ENCODE peak calls at places on chromosome 15, in five cellular contexts. E is gastrocnemius medialis, G is tibial artery, Z is IMR-90, M is Caco-2. X is an unnamed sample. For H3K4me1 and H3K36me3, the result is how much of the 10 kb centered on the place peaks cover.

GRCh38 chr15:48520376-48521155 is 124.9 kb downstream of the FBN1 start:
- DNase-seq in E (no peak), M (peak), Z (no peak), G (no peak), X (no peak)

GRCh38 chr15:100256985-100257650 is 84.7 kb downstream of the ADAMTS17 start:
- DNase-seq in M (no peak), E (no peak), G (no peak), Z (no peak), X (no peak)

GRCh38 chr15:101619615-101619865 is 32.6 kb downstream of the TM2D3 start:
- DNase-seq in G (no peak), M (no peak), Z (no peak), E (no peak), X (no peak)

GRCh38 chr15:25776071-25776740 is 86.9 kb downstream of the ATP10A start:
- DNase-seq in G (no peak), M (no peak), Z (no peak), E (no peak), X (no peak)

GRCh38 chr15:96326551-96327154 is 3.8 kb upstream of the NR2F2 start:
- DNase-seq in E (peak), Z (no peak), M (peak), G (peak), X (peak)

GRCh38 chr15:34043391-34043790 is 4.4 kb upstream of the AVEN start:
- DNase-seq in E (no peak), G (no peak), M (no peak), Z (no peak), X (no peak)

GRCh38 chr15:74978503-74978902 is 16.9 kb upstream of the SCAMP5 start:
- DNase-seq in G (no peak), E (no peak), M (no peak), Z (peak), X (no peak)

GRCh38 chr15:34223904-34224596 is 766 bp upstream of the EMC4 start:
- DNase-seq in G (no peak), E (no peak), Z (peak), M (no peak), X (no peak)

GRCh38 chr15:66614456-66615174 is 48.8 kb upstream of the LCTL start:
- DNase-seq in Z (no peak), E (no peak), G (no peak), M (no peak), X (no peak)

GRCh38 chr15:88061452-88061851 is 195.1 kb downstream of the NTRK3 start:
- DNase-seq in Z (no peak), G (no peak), M (no peak), E (no peak), X (no peak)

GRCh38 chr15:64858136-64858535 is 16.4 kb downstream of the PLEKHO2 start:
- DNase-seq in Z (no peak), E (no peak), G (no peak), M (no peak), X (no peak)

GRCh38 chr15:77839431-77839830 is 206.7 kb upstream of the LINGO1 start:
- DNase-seq in G (no peak), Z (no peak), E (no peak), M (no peak), X (no peak)

GRCh38 chr15:50181206-50181982 is 602 bp upstream of the SLC27A2 start:
- DNase-seq in Z (no peak), E (no peak), G (no peak), M (no peak), X (no peak)

GRCh38 chr15:70974004-70974832 is 81.6 kb downstream of the LRRC49 start:
- DNase-seq in Z (peak), M (no peak), G (no peak), E (no peak), X (no peak)

GRCh38 chr15:37891754-37892368 is 42.6 kb upstream of the TMCO5A start:
- DNase-seq in M (peak), E (no peak), Z (peak), G (no peak), X (no peak)

GRCh38 chr15:101108458-101108775 is 143.4 kb downstream of the CHSY1 start:
- DNase-seq in Z (no peak), G (no peak), M (no peak), E (no peak), X (peak)

GRCh38 chr15:69299451-69300128 is 878 bp downstream of the PAQR5 start:
- DNase-seq in E (no peak), G (no peak), M (no peak), Z (no peak), X (no peak)

GRCh38 chr15:29870495-29871151 is 48.4 kb upstream of the TJP1 start:
- DNase-seq in Z (no peak), G (no peak), E (no peak), M (peak), X (no peak)

GRCh38 chr15:63484433-63484832 is 20.0 kb upstream of the USP3 start:
- DNase-seq in G (no peak), Z (no peak), M (no peak), E (no peak), X (no peak)

GRCh38 chr15:98731712-98732450 is 83.5 kb downstream of the IGF1R start:
- DNase-seq in Z (no peak), M (no peak), G (no peak), E (no peak), X (no peak)

GRCh38 chr15:40163657-40164416 is 3.0 kb downstream of the BUB1B start:
- DNase-seq in E (no peak), M (no peak), G (no peak), Z (no peak), X (no peak)

GRCh38 chr15:66789029-66790025 is 87.3 kb downstream of the SMAD6 start:
- DNase-seq in G (peak), M (no peak), E (no peak), Z (peak), X (no peak)

GRCh38 chr15:47991376-47991775 is 129.4 kb upstream of the SLC24A5 start:
- DNase-seq in G (no peak), Z (peak), M (no peak), E (no peak), X (no peak)

GRCh38 chr15:71568226-71568625 is 242.1 kb upstream of the NR2E3 start:
- DNase-seq in G (no peak), Z (no peak), E (no peak), M (no peak), X (no peak)

GRCh38 chr15:25799906-25800700 is 63.0 kb downstream of the ATP10A start:
- DNase-seq in M (no peak), G (no peak), Z (no peak), E (no peak), X (no peak)

GRCh38 chr15:71048913-71049675 is 66.2 kb upstream of the THSD4 start:
- DNase-seq in G (no peak), Z (peak), E (no peak), M (no peak), X (no peak)

GRCh38 chr15:62845239-62846126 is 197.1 kb upstream of the TPM1 start:
- DNase-seq in M (peak), G (no peak), E (no peak), Z (peak), X (no peak)

GRCh38 chr15:99961011-99961441 is 227.8 kb upstream of the LYSMD4 start:
- DNase-seq in Z (no peak), E (no peak), G (no peak), M (no peak), X (peak)

GRCh38 chr15:65980824-65981456 is 111.6 kb downstream of the RAB11A start:
- DNase-seq in M (peak), G (peak), Z (peak), E (no peak), X (peak)

GRCh38 chr15:57340673-57341259 is 35.5 kb upstream of the CGNL1 start:
- DNase-seq in G (peak), M (peak), Z (peak), E (no peak), X (no peak)

GRCh38 chr15:45022871-45023658 is at the start of gene SORD:
- DNase-seq in E (peak), Z (peak), M (peak), G (peak), X (peak)

GRCh38 chr15:44735482-44736260 is 657 bp upstream of the TRIM69 start:
- DNase-seq in E (peak), M (no peak), G (peak), Z (peak), X (no peak)

DNA sequence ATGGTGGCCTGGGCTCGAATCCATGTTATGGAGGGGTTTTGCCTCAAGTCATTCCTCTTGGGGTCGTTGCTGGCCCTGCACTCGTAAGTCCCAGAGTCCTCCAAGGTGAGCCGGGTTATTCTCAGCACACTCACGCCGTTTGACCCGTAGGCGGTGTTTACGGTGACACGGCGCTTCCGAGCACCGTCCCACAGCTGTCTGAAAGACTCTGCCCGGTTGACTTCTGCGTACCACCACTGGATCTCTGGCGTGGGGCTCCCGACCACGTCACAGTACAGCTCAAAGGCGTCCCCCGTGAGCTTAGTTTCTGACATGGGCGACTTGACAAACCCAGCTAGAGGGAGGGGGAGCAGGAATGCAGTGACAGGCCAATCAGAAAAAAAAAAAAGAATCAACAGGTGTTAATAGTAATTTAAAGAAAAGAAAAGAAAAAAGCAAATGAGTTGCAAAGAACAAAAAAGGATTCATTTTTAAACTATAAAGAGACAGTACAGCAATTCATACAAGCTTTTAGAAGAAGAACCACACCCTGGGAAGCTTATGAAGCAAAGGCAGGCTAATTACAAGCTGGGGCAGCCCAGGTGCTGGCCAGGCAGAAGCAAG is 36.1 kb downstream of the NPTN start:
- DNase-seq in G (no peak), M (no peak), Z (no peak), E (no peak), X (no peak)
- H3K4me1 ChIP-seq in G (under half), M (under half), Z (under half), E (half or more), X (under half)

GRCh38 chr15:85010472-85011209 is 29.0 kb downstream of the PDE8A start:
- DNase-seq in E (no peak), G (no peak), Z (no peak), M (peak), X (no peak)
- TF ChIP-seq CTCF in E (no peak), G (no peak), Z (no peak), M (peak), X (no peak)

GRCh38 chr15:28165791-28166190 is 66.7 kb upstream of the OCA2 start:
- DNase-seq in G (no peak), Z (no peak), M (no peak), E (no peak), X (no peak)
- H3K36me3 ChIP-seq in G (half or more), Z (under half), M (under half), E (half or more), X (under half)

GRCh38 chr15:90036806-90037509 is 35.8 kb downstream of the ZNF710 start:
- DNase-seq in M (no peak), G (no peak), E (peak), Z (no peak), X (no peak)
- H3K4me1 ChIP-seq in M (under half), G (under half), E (under half), Z (under half), X (half or more)

GRCh38 chr15:52255008-52255407 is 40.6 kb downstream of the MYO5C start:
- DNase-seq in Z (peak), M (no peak), G (no peak), E (no peak), X (no peak)

GRCh38 chr15:52256366-52256765 is 39.2 kb downstream of the MYO5C start:
- DNase-seq in M (peak), Z (peak), E (peak), G (peak), X (peak)

GRCh38 chr15:52255935-52256334 is 39.7 kb downstream of the MYO5C start:
- DNase-seq in M (no peak), G (no peak), E (no peak), Z (no peak), X (no peak)

GRCh38 chr15:52252781-52253180 is 42.8 kb downstream of the MYO5C start:
- DNase-seq in Z (peak), E (no peak), M (no peak), G (no peak), X (no peak)

DNA sequence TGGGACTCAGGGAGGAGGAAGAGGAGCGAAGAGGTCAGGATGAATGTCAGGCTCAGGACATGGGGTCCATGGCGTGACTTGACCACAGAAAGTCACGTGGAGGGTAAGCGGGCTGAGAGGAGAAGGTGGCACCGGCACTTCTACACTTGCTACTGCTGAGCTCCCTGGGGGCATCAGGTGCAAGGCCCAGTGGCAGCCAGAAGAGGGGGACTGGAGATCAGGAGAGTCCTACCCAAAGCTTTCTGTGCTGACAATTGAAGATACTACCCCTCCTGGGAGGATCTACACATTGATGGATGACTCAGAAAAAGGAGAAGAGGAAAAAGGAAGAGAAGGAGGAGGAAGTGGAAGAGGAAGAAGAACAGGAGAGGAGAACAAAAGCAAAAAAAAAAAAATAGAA is 41.3 kb downstream of the MYO5C start:
- DNase-seq in Z (no peak), E (no peak), G (no peak), M (no peak), X (no peak)
- TF ChIP-seq CTCF in Z (no peak), E (no peak), G (no peak), M (no peak), X (no peak)

GRCh38 chr15:41564286-41564959 is 5.4 kb downstream of the TYRO3 start:
- DNase-seq in E (no peak), G (no peak), M (peak), Z (no peak), X (no peak)
- H3K36me3 ChIP-seq in E (under half), G (under half), M (under half), Z (under half), X (under half)

DNA sequence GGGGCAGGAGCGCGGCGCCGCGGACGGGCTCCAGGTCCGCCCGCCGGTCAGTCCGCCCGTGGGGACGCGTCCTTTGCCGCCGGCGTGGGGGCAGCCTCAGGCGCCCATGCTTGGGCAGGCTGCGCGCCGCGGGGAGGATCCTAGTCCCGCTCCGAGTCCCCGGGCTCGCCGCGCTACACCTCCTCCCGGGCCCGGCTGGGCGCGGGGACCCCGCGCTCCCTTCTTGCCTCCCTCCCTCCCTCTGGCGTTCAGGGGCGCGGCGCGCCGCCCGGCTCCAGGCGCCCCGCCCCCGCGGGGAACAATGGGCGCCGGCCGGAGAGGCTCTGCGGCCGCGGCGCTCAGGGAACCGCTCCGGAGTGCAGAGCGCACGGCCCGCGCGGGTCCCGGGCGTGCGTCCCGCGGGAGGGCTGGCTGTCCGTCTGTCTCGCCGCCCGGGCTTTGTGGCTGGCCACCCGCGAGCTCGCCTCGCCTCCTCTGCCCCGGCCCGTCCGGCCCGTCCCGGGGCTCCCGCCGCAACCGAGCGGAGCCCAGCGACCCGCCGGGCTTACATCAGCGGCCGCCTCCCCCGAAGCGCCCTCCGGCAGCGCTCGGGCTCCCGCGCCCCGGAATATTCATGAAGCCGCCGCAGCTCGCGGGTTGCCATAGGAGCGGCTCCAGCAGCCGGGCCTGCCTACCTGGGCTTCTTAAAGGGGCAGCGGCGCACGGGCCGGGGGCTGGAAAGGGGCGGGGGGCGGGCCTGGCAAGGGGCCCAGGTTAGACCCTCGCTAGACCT is at the start of gene HCN4:
- DNase-seq in G (no peak), M (peak), E (no peak), Z (no peak), X (no peak)
- H3K4me1 ChIP-seq in G (under half), M (under half), E (under half), Z (under half), X (under half)

X was measured in pancreas.